ENCODE peak calls at places on chromosomes 16 and 17, in eight cellular contexts. L is stimulated activated CD4-positive, alpha-beta T cell treated with anti-CD3 and anti-CD28 coated beads, Interleukin-4, amount 100 ng/mL, for 4 hours; S is GM12891; Z is lower leg skin; E is fibroblast of gingiva; C is activated gamma-delta T cell treated with Interleukin-2 at 50 U/mL for 16 hours; O is aorta; P is amygdala. D is an unnamed sample.

GRCh38 chr16:54370653-54371052 is 84.1 kb upstream of the IRX3 start:
- DNase-seq in L (no peak), S (no peak), Z (no peak), E (no peak), C (no peak), O (no peak), P (no peak), D (no peak)

GRCh38 chr16:53089434-53090270 is 34.9 kb downstream of the CHD9 start:
- DNase-seq in L (no peak), S (no peak), Z (peak), E (peak), C (no peak), O (no peak), P (peak), D (no peak)

GRCh38 chr17:77957215-77957868 is 1.2 kb upstream of the TNRC6C start:
- DNase-seq in L (no peak), S (no peak), Z (no peak), E (peak), C (no peak), O (no peak), P (no peak), D (no peak)

GRCh38 chr17:82418001-82418986 is at the start of the genes HEXD and OGFOD3:
- DNase-seq in L (peak), S (peak), Z (no peak), E (peak), C (peak), O (peak), P (peak), D (no peak)

GRCh38 chr16:85371948-85372347 is 241.2 kb upstream of the GSE1 start:
- DNase-seq in L (no peak), S (no peak), Z (no peak), E (no peak), C (no peak), O (no peak), P (no peak), D (no peak)

GRCh38 chr16:58733671-58734458 is at the start of gene GOT2:
- DNase-seq in L (peak), S (peak), Z (peak), E (peak), C (peak), O (peak), P (peak), D (peak)

GRCh38 chr16:58029410-58029809 is 3.9 kb downstream of the MMP15 start:
- DNase-seq in L (no peak), S (no peak), Z (no peak), E (no peak), C (no peak), O (no peak), P (no peak), D (no peak)

GRCh38 chr16:752008-752315 is 8.6 kb upstream of the MSLN start:
- DNase-seq in L (no peak), S (no peak), Z (no peak), E (no peak), C (no peak), O (no peak), P (no peak), D (no peak)

GRCh38 chr17:30376621-30377452 is 1.9 kb upstream of the CPD start:
- DNase-seq in L (peak), S (no peak), Z (no peak), E (peak), C (no peak), O (no peak), P (no peak), D (peak)

GRCh38 chr16:50446861-50447260 is 78.1 kb upstream of the BRD7 start:
- DNase-seq in L (no peak), S (no peak), Z (no peak), E (no peak), C (no peak), O (no peak), P (no peak), D (no peak)

GRCh38 chr16:84454611-84455010 is 49.8 kb downstream of the MEAK7 start:
- DNase-seq in L (no peak), S (no peak), Z (no peak), E (no peak), C (no peak), O (no peak), P (no peak), D (no peak)

GRCh38 chr16:66399930-66400329 is 27.2 kb upstream of the BEAN1 start:
- DNase-seq in L (no peak), S (no peak), Z (no peak), E (no peak), C (no peak), O (no peak), P (no peak), D (no peak)

GRCh38 chr17:28494445-28495188 is 11.5 kb upstream of the FOXN1 start:
- DNase-seq in L (peak), S (peak), Z (peak), E (peak), C (peak), O (peak), P (peak), D (no peak)

GRCh38 chr17:77247609-77248008 is 106.8 kb downstream of the SEC14L1 start:
- DNase-seq in L (no peak), S (no peak), Z (no peak), E (no peak), C (no peak), O (no peak), P (no peak), D (no peak)

GRCh38 chr17:79007504-79008381 is 1.8 kb downstream of the CANT1 start:
- DNase-seq in L (no peak), S (no peak), Z (no peak), E (no peak), C (no peak), O (no peak), P (no peak), D (no peak)

GRCh38 chr17:29039764-29040598 is 3.0 kb upstream of the PIPOX start:
- DNase-seq in L (no peak), S (no peak), Z (no peak), E (no peak), C (no peak), O (no peak), P (peak), D (peak)

GRCh38 chr17:79350516-79350915 is 260.3 kb downstream of the RBFOX3 start:
- DNase-seq in L (no peak), S (no peak), Z (no peak), E (no peak), C (no peak), O (no peak), P (no peak), D (no peak)

GRCh38 chr17:82241926-82242697 is 13.3 kb downstream of the SLC16A3 start:
- DNase-seq in L (no peak), S (no peak), Z (no peak), E (peak), C (no peak), O (no peak), P (no peak), D (no peak)

GRCh38 chr17:488993-489757 is 136.6 kb upstream of the RPH3AL start:
- DNase-seq in L (no peak), S (no peak), Z (no peak), E (peak), C (no peak), O (no peak), P (no peak), D (no peak)

GRCh38 chr16:19766988-19767387 is 48.9 kb downstream of the IQCK start:
- DNase-seq in L (no peak), S (no peak), Z (no peak), E (no peak), C (no peak), O (no peak), P (no peak), D (no peak)

GRCh38 chr17:31610301-31610910 is 218.9 kb downstream of the RAB11FIP4 start:
- DNase-seq in L (no peak), S (no peak), Z (no peak), E (no peak), C (no peak), O (no peak), P (no peak), D (no peak)

GRCh38 chr17:74646231-74646630 is 22.7 kb upstream of the CD300E start:
- DNase-seq in L (no peak), S (no peak), Z (no peak), E (no peak), C (no peak), O (no peak), P (no peak), D (no peak)

GRCh38 chr17:32111141-32111771 is 31.0 kb upstream of the RHOT1 start:
- DNase-seq in L (no peak), S (no peak), Z (peak), E (peak), C (peak), O (peak), P (peak), D (peak)

GRCh38 chr17:45848868-45849535 is 4.3 kb downstream of the SPPL2C start:
- DNase-seq in L (no peak), S (no peak), Z (no peak), E (no peak), C (no peak), O (peak), P (peak), D (no peak)

GRCh38 chr17:67633751-67634191 is 84.0 kb upstream of the NOL11 start:
- DNase-seq in L (no peak), S (no peak), Z (no peak), E (no peak), C (no peak), O (no peak), P (no peak), D (no peak)

GRCh38 chr17:35778641-35779196 is 16.7 kb downstream of the MMP28 start:
- DNase-seq in L (no peak), S (no peak), Z (no peak), E (no peak), C (no peak), O (no peak), P (no peak), D (no peak)

GRCh38 chr16:49663081-49664057 is 192.5 kb downstream of the ZNF423 start:
- DNase-seq in L (no peak), S (no peak), Z (no peak), E (no peak), C (no peak), O (peak), P (no peak), D (no peak)

GRCh38 chr16:57619606-57620315 is 8.7 kb upstream of the ADGRG1 start:
- DNase-seq in L (no peak), S (no peak), Z (no peak), E (no peak), C (no peak), O (peak), P (no peak), D (no peak)

GRCh38 chr16:11133344-11133921 is 122.6 kb downstream of the SOCS1 start:
- DNase-seq in L (no peak), S (no peak), Z (peak), E (peak), C (no peak), O (peak), P (no peak), D (peak)

GRCh38 chr17:77423589-77424451 is 283.1 kb downstream of the SEC14L1 start:
- DNase-seq in L (no peak), S (no peak), Z (peak), E (peak), C (no peak), O (peak), P (peak), D (peak)